ENCODE peak calls at places on chromosome 3, in seven cellular contexts. W is transverse colon, P is suprapubic skin, H is stomach, S is heart left ventricle, J is A549, D is tibial nerve. E is an unnamed sample.

GRCh38 chr3:24687646-24688045 is 193.0 kb upstream of the THRB start:
- DNase-seq in W (no peak), P (no peak), H (no peak), S (no peak), J (no peak), D (no peak), E (no peak)

GRCh38 chr3:169812124-169812843 is 386 bp upstream of the LRRIQ4 start:
- DNase-seq in W (peak; percentile 72), P (peak; percentile 70), H (peak; percentile 73), S (peak; percentile 81), J (no peak), D (peak; percentile 22), E (peak; percentile 82)

GRCh38 chr3:100260081-100260684 is 609 bp upstream of the TBC1D23 start:
- DNase-seq in W (peak; percentile 25), P (peak; percentile 77), H (no peak), S (peak; percentile 66), J (no peak), D (no peak), E (peak; percentile 71)

GRCh38 chr3:150110097-150110496 is 139.4 kb upstream of the PFN2 start:
- DNase-seq in W (no peak), P (no peak), H (no peak), S (no peak), J (no peak), D (no peak), E (no peak)

GRCh38 chr3:117447419-117447818 is 737.8 kb downstream of the TUSC7 start:
- DNase-seq in W (no peak), P (no peak), H (no peak), S (no peak), J (no peak), D (no peak), E (no peak)

GRCh38 chr3:49124991-49125670 is 4.5 kb upstream of the USP19 start:
- DNase-seq in W (no peak), P (no peak), H (no peak), S (no peak), J (no peak), D (no peak), E (no peak)

GRCh38 chr3:154050216-154050615 is 71.0 kb upstream of the ARHGEF26 start:
- DNase-seq in W (no peak), P (no peak), H (no peak), S (no peak), J (no peak), D (no peak), E (no peak)

GRCh38 chr3:21449738-21450137 is 301.3 kb downstream of the ZNF385D start:
- DNase-seq in W (no peak), P (no peak), H (no peak), S (no peak), J (no peak), D (no peak), E (no peak)

GRCh38 chr3:130892759-130893239 is 1.1 kb upstream of the ATP2C1 start:
- DNase-seq in W (peak; percentile 75), P (peak; percentile 71), H (peak; percentile 74), S (peak; percentile 50), J (peak; percentile 73), D (peak; percentile 47), E (peak; percentile 62)

GRCh38 chr3:194772241-194773000 is 86.7 kb downstream of the FAM43A start:
- DNase-seq in W (no peak), P (no peak), H (no peak), S (no peak), J (no peak), D (no peak), E (no peak)

GRCh38 chr3:84836961-84837360 is 121.8 kb upstream of the CADM2 start:
- DNase-seq in W (no peak), P (no peak), H (peak; percentile 28), S (no peak), J (no peak), D (no peak), E (peak; percentile 15)

GRCh38 chr3:146561879-146562278 is 17.5 kb upstream of the PLSCR1 start:
- DNase-seq in W (no peak), P (no peak), H (no peak), S (no peak), J (no peak), D (no peak), E (no peak)

GRCh38 chr3:139458348-139458747 is 18.0 kb downstream of the RBP2 start:
- DNase-seq in W (no peak), P (no peak), H (no peak), S (no peak), J (no peak), D (no peak), E (no peak)

GRCh38 chr3:79364784-79365183 is 403.0 kb downstream of the ROBO1 start:
- DNase-seq in W (no peak), P (no peak), H (no peak), S (no peak), J (no peak), D (no peak), E (no peak)

GRCh38 chr3:30586806-30587486 is 19.5 kb upstream of the TGFBR2 start:
- DNase-seq in W (no peak), P (no peak), H (no peak), S (no peak), J (no peak), D (no peak), E (no peak)

GRCh38 chr3:146542179-146542578 is 2.2 kb downstream of the PLSCR1 start:
- DNase-seq in W (no peak), P (no peak), H (no peak), S (no peak), J (no peak), D (no peak), E (no peak)

GRCh38 chr3:188683032-188683491 is 488.7 kb upstream of the TPRG1 start:
- DNase-seq in W (no peak), P (no peak), H (no peak), S (peak; percentile 51), J (no peak), D (no peak), E (no peak)

GRCh38 chr3:183381179-183381578 is 47.2 kb downstream of the MCF2L2 start:
- DNase-seq in W (no peak), P (no peak), H (no peak), S (no peak), J (no peak), D (no peak), E (no peak)

GRCh38 chr3:113212155-113212844 is 943 bp downstream of the BOC start:
- DNase-seq in W (no peak), P (no peak), H (no peak), S (peak; percentile 32), J (peak; percentile 25), D (no peak), E (peak; percentile 71)

GRCh38 chr3:43871627-43872245 is 181.0 kb downstream of the ABHD5 start:
- DNase-seq in W (no peak), P (no peak), H (no peak), S (no peak), J (no peak), D (no peak), E (no peak)

GRCh38 chr3:159322322-159322939 is 520.6 kb downstream of the MFSD1 start:
- DNase-seq in W (peak; percentile 11), P (no peak), H (no peak), S (no peak), J (peak; percentile 44), D (no peak), E (no peak)

GRCh38 chr3:24235121-24235520 is 259.5 kb downstream of the THRB start:
- DNase-seq in W (no peak), P (no peak), H (no peak), S (no peak), J (no peak), D (no peak), E (no peak)

GRCh38 chr3:112649478-112649735 is 8.5 kb upstream of the CCDC80 start:
- DNase-seq in W (no peak), P (no peak), H (no peak), S (no peak), J (no peak), D (no peak), E (no peak)

GRCh38 chr3:122948398-122948797 is 79.2 kb downstream of the SEMA5B start:
- DNase-seq in W (no peak), P (no peak), H (no peak), S (no peak), J (no peak), D (no peak), E (no peak)

GRCh38 chr3:32109256-32109655 is 2.8 kb downstream of the GPD1L start:
- DNase-seq in W (peak; percentile 75), P (peak; percentile 90), H (peak; percentile 60), S (peak; percentile 94), J (no peak), D (peak; percentile 82), E (peak; percentile 83)

GRCh38 chr3:32111560-32111959 is 5.1 kb downstream of the GPD1L start:
- DNase-seq in W (no peak), P (no peak), H (no peak), S (peak; percentile 54), J (no peak), D (no peak), E (no peak)

GRCh38 chr3:32113566-32113965 is 7.1 kb downstream of the GPD1L start:
- DNase-seq in W (no peak), P (no peak), H (no peak), S (no peak), J (no peak), D (no peak), E (no peak)

GRCh38 chr3:32106929-32107362 is 526 bp downstream of the GPD1L start:
- DNase-seq in W (peak; percentile 84), P (no peak), H (peak; percentile 66), S (peak; percentile 59), J (no peak), D (no peak), E (no peak)

GRCh38 chr3:32110233-32110760 is 3.9 kb downstream of the GPD1L start:
- DNase-seq in W (no peak), P (no peak), H (no peak), S (no peak), J (no peak), D (no peak), E (no peak)
- H3K27ac ChIP-seq in W (peak overlapping the region; percentile 94), P (no peak overlapping the region), H (no peak overlapping the region), S (peak overlapping the region; percentile 95), J (no peak overlapping the region), D (no peak overlapping the region), E (no peak overlapping the region)

GRCh38 chr3:6861989-6862879 is 1.3 kb downstream of the GRM7 start:
- DNase-seq in W (no peak), P (no peak), H (no peak), S (no peak), J (no peak), D (no peak), E (no peak)
- H3K4me3 ChIP-seq in W (no peak overlapping the region), P (peak overlapping the region; percentile 39), H (peak overlapping the region; percentile 41), S (no peak overlapping the region), J (no peak overlapping the region), D (no peak overlapping the region), E (peak overlapping the region; percentile 37)

GRCh38 chr3:129654126-129654525 is 47.6 kb upstream of the PLXND1 start:
- DNase-seq in W (no peak), P (no peak), H (no peak), S (no peak), J (no peak), D (no peak), E (no peak)
- TF ChIP-seq POLR2A in W (no peak), P (no peak), H (no peak), S (no peak), J (no peak), D (no peak), E (no peak)

GRCh38 chr3:57006048-57006709 is 54.3 kb upstream of the SPATA12 start:
- DNase-seq in W (no peak), P (no peak), H (no peak), S (no peak), J (no peak), D (no peak), E (no peak)
- H3K27ac ChIP-seq in W (peak overlapping the region; percentile 81), P (peak overlapping the region; percentile 95), H (peak overlapping the region; percentile 73), S (no peak overlapping the region), J (peak overlapping the region; percentile 83), D (no peak overlapping the region), E (peak overlapping the region; percentile 85)

GRCh38 chr3:4396006-4396405 is 71.1 kb downstream of the SUMF1 start:
- DNase-seq in W (no peak), P (no peak), H (no peak), S (no peak), J (no peak), D (no peak), E (no peak)
- H3K4me3 ChIP-seq in W (no peak overlapping the region), P (no peak overlapping the region), H (no peak overlapping the region), S (no peak overlapping the region), J (no peak overlapping the region), D (no peak overlapping the region), E (no peak overlapping the region)

E was measured in ovary.